ENCODE peak calls at places on chromosomes 5 and 9, in seven cellular contexts. W, J, H, L, M, V and U are unnamed samples.

GRCh38 chr9:71308454-71308853 is 187.0 kb upstream of the TRPM3 start:
- DNase-seq in H (no peak), J (no peak), V (no peak), W (no peak), M (no peak), L (no peak), U (no peak)

GRCh38 chr5:151362970-151363369 is 15.6 kb upstream of the SLC36A2 start:
- DNase-seq in H (no peak), W (no peak), M (no peak), L (no peak), V (no peak), J (no peak), U (no peak)

GRCh38 chr5:132495063-132495671 is 4.6 kb upstream of the IRF1 start:
- DNase-seq in V (peak), H (no peak), J (no peak), M (no peak), W (no peak), L (peak), U (no peak)

GRCh38 chr9:79695531-79696218 is 123.9 kb downstream of the TLE4 start:
- DNase-seq in L (no peak), J (no peak), M (no peak), W (no peak), H (no peak), V (no peak), U (no peak)

GRCh38 chr5:119417891-119418781 is 34.2 kb upstream of the HSD17B4 start:
- DNase-seq in H (peak), J (peak), L (no peak), M (peak), W (no peak), V (no peak), U (no peak)

GRCh38 chr5:102152906-102153787 is 142.9 kb downstream of the SLCO4C1 start:
- DNase-seq in J (no peak), W (peak), V (peak), M (peak), L (no peak), H (peak), U (no peak)

GRCh38 chr5:41517909-41518308 is 7.5 kb upstream of the PLCXD3 start:
- DNase-seq in W (no peak), L (no peak), H (no peak), V (no peak), M (no peak), J (peak), U (no peak)

GRCh38 chr9:83023151-83023550 is 39.8 kb downstream of the RASEF start:
- DNase-seq in L (no peak), W (no peak), M (no peak), V (no peak), J (no peak), H (no peak), U (no peak)

GRCh38 chr5:83925321-83925877 is 204.7 kb upstream of the HAPLN1 start:
- DNase-seq in L (no peak), J (peak), V (peak), H (peak), M (peak), W (no peak), U (no peak)

GRCh38 chr5:157354825-157355224 is 88.9 kb downstream of the CYFIP2 start:
- DNase-seq in W (no peak), L (peak), M (peak), V (no peak), J (no peak), H (peak), U (peak)

GRCh38 chr5:27708579-27708978 is 670.2 kb upstream of the CDH9 start:
- DNase-seq in H (no peak), W (no peak), L (no peak), V (no peak), J (no peak), M (peak), U (no peak)

GRCh38 chr5:50702615-50703325 is 36.3 kb downstream of the PARP8 start:
- DNase-seq in V (no peak), H (no peak), W (no peak), M (no peak), L (no peak), J (no peak), U (no peak)

GRCh38 chr5:167561796-167562195 is 729.6 kb upstream of the WWC1 start:
- DNase-seq in L (peak), J (no peak), M (peak), H (no peak), V (no peak), W (no peak), U (no peak)

GRCh38 chr5:178355662-178356061 is 123.1 kb upstream of the PHYKPL start:
- DNase-seq in W (no peak), L (no peak), M (no peak), V (no peak), H (no peak), J (no peak), U (no peak)

GRCh38 chr9:108333406-108334031 is 522.3 kb downstream of the ACTL7B start:
- DNase-seq in V (no peak), W (no peak), J (no peak), H (no peak), L (no peak), M (peak), U (no peak)

GRCh38 chr9:135123735-135124134 is 36.3 kb downstream of the OLFM1 start:
- DNase-seq in H (no peak), J (no peak), M (no peak), L (no peak), V (no peak), W (no peak), U (no peak)

GRCh38 chr5:68683632-68684035 is 410.2 kb upstream of the SLC30A5 start:
- DNase-seq in L (no peak), H (peak), J (peak), V (peak), W (no peak), M (peak), U (no peak)

GRCh38 chr5:117665121-117665520 is 1090.5 kb upstream of the SEMA6A start:
- DNase-seq in L (no peak), V (no peak), W (no peak), H (no peak), M (no peak), J (no peak), U (no peak)

GRCh38 chr9:132125944-132126720 is 35.7 kb upstream of the NTNG2 start:
- DNase-seq in J (no peak), W (no peak), H (no peak), V (no peak), M (no peak), L (no peak), U (no peak)

GRCh38 chr5:57452885-57453284 is 29.7 kb downstream of the ACTBL2 start:
- DNase-seq in M (no peak), J (no peak), W (no peak), L (no peak), V (no peak), H (peak), U (no peak)

GRCh38 chr5:124156408-124157027 is 589.9 kb downstream of the ZNF608 start:
- DNase-seq in J (peak), V (no peak), M (no peak), L (no peak), H (peak), W (no peak), U (no peak)
- H2AK5ac ChIP-seq in J (no peak), V (no peak), M (no peak), L (no peak), H (no peak), W (no peak), U (no peak)

DNA sequence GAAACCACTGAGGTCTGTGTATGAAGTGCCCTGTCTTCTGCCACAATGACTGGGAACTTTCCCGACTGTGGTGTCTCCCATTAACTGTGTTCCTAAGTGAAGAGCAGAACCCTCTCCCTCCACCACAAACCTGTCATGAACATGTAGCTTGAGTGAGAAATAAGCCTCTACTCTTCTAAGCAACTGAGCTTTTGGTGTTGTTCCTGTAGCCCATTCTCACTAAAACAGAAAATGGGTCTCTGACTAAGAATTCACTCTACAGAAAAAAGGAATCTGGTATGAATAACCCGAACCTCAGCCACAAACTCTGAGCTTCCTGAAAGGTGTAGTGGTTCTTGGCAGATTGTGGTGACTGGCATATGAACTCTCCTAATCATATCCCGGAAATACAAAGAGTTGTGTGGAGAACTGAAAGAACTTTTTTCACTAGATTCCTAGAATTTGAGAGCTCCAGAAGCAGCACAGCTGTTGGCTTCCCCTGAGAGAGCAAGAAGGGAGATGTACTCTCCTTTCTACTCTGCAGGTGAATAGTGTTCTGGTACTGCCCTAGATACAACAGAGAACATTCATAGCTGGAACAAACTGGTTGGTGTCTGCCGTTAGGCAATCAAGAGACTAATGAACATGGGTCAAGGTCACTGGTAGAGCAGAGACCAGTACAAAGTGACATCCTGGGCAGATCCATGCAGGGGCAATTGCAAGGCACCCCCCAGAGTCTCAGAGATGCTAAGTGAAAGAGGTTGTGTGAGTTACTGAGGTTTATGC is 283.8 kb downstream of the PDE4D start:
- DNase-seq in J (no peak), M (no peak), W (no peak), V (no peak), L (no peak), H (no peak), U (no peak)
- H2AK5ac ChIP-seq in J (no peak), M (no peak), W (no peak), V (no peak), L (no peak), H (no peak), U (no peak)

DNA sequence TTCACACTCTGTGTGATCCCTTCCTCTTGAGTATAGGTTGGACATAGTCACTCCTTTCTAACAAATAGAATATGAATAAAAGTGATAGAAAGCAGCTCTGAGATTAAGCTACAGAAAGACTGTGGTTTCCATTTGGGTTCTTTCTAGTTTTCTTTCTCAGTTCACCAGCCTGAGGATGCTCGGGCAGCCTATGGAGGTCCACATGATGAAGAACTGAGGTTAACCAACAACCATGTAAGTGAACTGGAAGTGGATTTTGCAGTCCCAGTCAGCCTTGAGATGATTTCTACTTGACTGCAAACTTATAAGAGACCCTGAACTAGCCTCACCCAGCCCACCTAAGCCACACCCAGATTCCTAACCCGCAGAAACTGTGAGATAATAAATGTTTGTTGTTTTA is 10.1 kb upstream of the FOXE1 start:
- DNase-seq in W (no peak), V (no peak), J (no peak), M (no peak), H (no peak), L (no peak), U (no peak)
- H2AK5ac ChIP-seq in W (no peak), V (no peak), J (no peak), M (no peak), H (no peak), L (no peak), U (no peak)

DNA sequence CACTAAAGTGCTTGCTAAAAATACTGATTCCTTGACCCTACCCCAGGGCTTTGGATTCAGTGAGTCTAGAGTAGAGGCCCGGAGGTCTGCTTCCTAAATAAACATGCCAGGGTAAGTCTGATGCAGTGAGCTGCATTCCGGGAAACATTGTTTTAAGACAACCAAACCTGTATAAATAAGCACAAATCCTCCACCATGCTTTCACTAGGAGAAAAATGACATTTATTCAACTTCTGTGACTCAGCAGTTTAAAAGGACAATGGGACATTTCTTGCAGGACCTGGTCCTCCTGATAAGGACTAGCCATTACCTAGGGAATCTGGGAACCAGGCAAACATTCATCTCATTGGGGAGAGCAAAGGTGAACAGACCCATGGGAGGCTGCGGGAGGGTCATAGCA is 335.3 kb downstream of the MLLT3 start:
- DNase-seq in M (peak), V (no peak), W (no peak), J (peak), L (no peak), H (no peak), U (no peak)
- H2AK5ac ChIP-seq in M (no peak), V (no peak), W (no peak), J (no peak), L (no peak), H (no peak), U (no peak)

GRCh38 chr9:114445616-114446015 is 57.8 kb upstream of the AKNA start:
- DNase-seq in M (no peak), J (no peak), L (no peak), W (no peak), V (no peak), H (no peak), U (no peak)
- H2AK5ac ChIP-seq in M (no peak), J (no peak), L (no peak), W (no peak), V (no peak), H (no peak), U (no peak)